ENCODE peak calls at places on chromosome 13, in six cellular contexts. I is AG09319; W is fibroblast of pulmonary artery; V is mesenchymal stem cell; H is dorsolateral prefrontal cortex; M is effector CD4-positive, alpha-beta T cell. J is an unnamed sample.

GRCh38 chr13:43390101-43390500 is 366.7 kb downstream of the DNAJC15 start:
- DNase-seq in I (peak), M (no peak), H (no peak), V (peak), W (no peak), J (no peak)

GRCh38 chr13:20231839-20232555 is at the start of gene GJB6:
- DNase-seq in H (no peak), V (no peak), M (no peak), W (no peak), I (no peak), J (no peak)

GRCh38 chr13:107422421-107422820 is 792.9 kb downstream of the LIG4 start:
- DNase-seq in M (no peak), V (no peak), I (no peak), W (no peak), H (no peak), J (no peak)

GRCh38 chr13:26941345-26942174 is 181.0 kb upstream of the GPR12 start:
- DNase-seq in V (peak), I (no peak), M (no peak), H (no peak), W (peak), J (no peak)

GRCh38 chr13:50969691-50970090 is 60.1 kb downstream of the RNASEH2B start:
- DNase-seq in H (no peak), W (peak), V (no peak), I (no peak), M (no peak), J (no peak)

GRCh38 chr13:85582890-85583289 is 216.3 kb downstream of the SLITRK6 start:
- DNase-seq in V (no peak), I (no peak), M (no peak), W (no peak), H (no peak), J (no peak)

GRCh38 chr13:64912141-64912540 is 2318.0 kb downstream of the PCDH9 start:
- DNase-seq in V (peak), I (no peak), M (no peak), H (no peak), W (peak), J (no peak)

GRCh38 chr13:28817204-28817603 is 2.9 kb upstream of the MTUS2 start:
- DNase-seq in I (no peak), V (no peak), W (no peak), M (no peak), H (no peak), J (no peak)

GRCh38 chr13:21310220-21310619 is 133.8 kb downstream of the MRPL57 start:
- DNase-seq in M (no peak), W (no peak), I (no peak), V (peak), H (no peak), J (no peak)

GRCh38 chr13:26962671-26963070 is 202.1 kb upstream of the GPR12 start:
- DNase-seq in V (no peak), H (no peak), W (no peak), M (no peak), I (no peak), J (no peak)

GRCh38 chr13:29081036-29081435 is 260.9 kb downstream of the MTUS2 start:
- DNase-seq in H (no peak), V (peak), M (no peak), W (no peak), I (no peak), J (no peak)

GRCh38 chr13:106986033-106986484 is 418.1 kb upstream of the ARGLU1 start:
- DNase-seq in W (peak), H (no peak), I (no peak), M (no peak), V (no peak), J (no peak)

GRCh38 chr13:77185721-77186120 is 141.2 kb downstream of the MYCBP2 start:
- DNase-seq in W (no peak), V (no peak), H (no peak), M (no peak), I (no peak), J (no peak)

GRCh38 chr13:90534617-90535340 is 812.7 kb upstream of the MIR17HG start:
- DNase-seq in I (peak), M (no peak), V (no peak), W (no peak), H (no peak), J (no peak)

GRCh38 chr13:58935689-58936088 is 1228.0 kb downstream of the DIAPH3 start:
- DNase-seq in H (no peak), V (no peak), M (no peak), I (no peak), W (no peak), J (no peak)

GRCh38 chr13:35720690-35721554 is 244.4 kb upstream of the MAB21L1 start:
- DNase-seq in W (peak), I (no peak), M (no peak), V (peak), H (peak), J (peak)

GRCh38 chr13:44331912-44332840 is 41.4 kb upstream of the SERP2 start:
- DNase-seq in I (no peak), M (no peak), V (peak), H (peak), W (peak), J (peak)

GRCh38 chr13:58134012-58134411 is 502.5 kb downstream of the PCDH17 start:
- DNase-seq in W (no peak), M (no peak), V (no peak), I (no peak), H (no peak), J (no peak)

GRCh38 chr13:75770164-75771145 is 134.3 kb downstream of the LMO7 start:
- DNase-seq in H (no peak), W (no peak), I (no peak), V (peak), M (no peak), J (no peak)

GRCh38 chr13:44470623-44471562 is 97.3 kb downstream of the SERP2 start:
- DNase-seq in M (no peak), V (peak), H (no peak), I (no peak), W (peak), J (no peak)

GRCh38 chr13:111005364-111005763 is 90.5 kb upstream of the ANKRD10 start:
- DNase-seq in H (no peak), W (peak), I (no peak), V (peak), M (no peak), J (no peak)

GRCh38 chr13:48731957-48732569 is 78.3 kb downstream of the CYSLTR2 start:
- DNase-seq in M (peak), W (peak), I (no peak), V (no peak), H (no peak), J (peak)

GRCh38 chr13:105630411-105630810 is 905.1 kb downstream of the EFNB2 start:
- DNase-seq in H (no peak), I (no peak), V (no peak), W (no peak), M (no peak), J (no peak)

GRCh38 chr13:46667687-46668281 is 114.8 kb downstream of the LRCH1 start:
- DNase-seq in M (no peak), V (peak), I (no peak), H (no peak), W (peak), J (no peak)

GRCh38 chr13:60583911-60584753 is 187.1 kb downstream of the TDRD3 start:
- DNase-seq in V (peak), W (peak), M (no peak), H (no peak), I (peak), J (peak)

GRCh38 chr13:91369432-91369831 is 21.9 kb downstream of the MIR17HG start:
- DNase-seq in I (no peak), H (no peak), W (peak), M (no peak), V (peak), J (no peak)

GRCh38 chr13:53237696-53238095 is 209.1 kb downstream of the OLFM4 start:
- DNase-seq in H (no peak), W (no peak), V (no peak), I (no peak), M (no peak), J (no peak)

GRCh38 chr13:41554180-41554579 is 96.8 kb downstream of the RGCC start:
- DNase-seq in I (no peak), H (no peak), V (no peak), W (no peak), M (no peak), J (no peak)

GRCh38 chr13:94674609-94675348 is 37.6 kb downstream of the SOX21 start:
- DNase-seq in I (peak), V (peak), M (peak), W (peak), H (peak), J (no peak)

GRCh38 chr13:95644611-95645052 is at the start of gene DZIP1:
- DNase-seq in W (peak), H (peak), I (peak), M (no peak), V (peak), J (peak)

GRCh38 chr13:112454648-112455334 is 78.6 kb downstream of the SPACA7 start:
- DNase-seq in M (no peak), I (no peak), V (no peak), W (no peak), H (no peak), J (no peak)

GRCh38 chr13:27396252-27396846 is 28.1 kb upstream of the GTF3A start:
- DNase-seq in M (no peak), V (no peak), H (no peak), I (no peak), W (no peak), J (no peak)

GRCh38 chr13:35923347-35923746 is 207.8 kb downstream of the DCLK1 start:
- DNase-seq in V (peak), I (no peak), H (no peak), M (no peak), W (peak), J (no peak)

GRCh38 chr13:78239681-78240080 is 321.1 kb upstream of the EDNRB start:
- DNase-seq in M (no peak), V (no peak), H (no peak), I (no peak), W (no peak), J (no peak)

GRCh38 chr13:100214886-100215285 is 126.0 kb downstream of the PCCA start:
- DNase-seq in V (peak), H (no peak), I (no peak), W (peak), M (no peak), J (no peak)